ENCODE peak calls at places on chromosomes 12 and 14, in ten cellular contexts. W, H, U, N, G, R, Z, B, Y and Q are unnamed samples.

GRCh38 chr12:54425696-54426095 is 6.6 kb upstream of the ITGA5 start:
- DNase-seq in H (peak; percentile 3), Y (no peak), W (no peak), U (no peak), G (no peak), B (no peak), N (no peak), R (no peak), Z (no peak), Q (no peak)

GRCh38 chr12:56629459-56630179 is 507 bp downstream of the BAZ2A start:
- DNase-seq in R (peak; percentile 33), Z (peak; percentile 38), N (no peak), W (no peak), Y (peak; percentile 32), B (no peak), H (peak; percentile 94), U (peak; percentile 66), G (no peak), Q (no peak)

GRCh38 chr12:49674318-49674985 is 32.8 kb downstream of the FMNL3 start:
- DNase-seq in B (no peak), G (no peak), H (no peak), U (peak; percentile 64), Z (no peak), W (no peak), R (no peak), N (no peak), Y (no peak), Q (peak; percentile 66)

GRCh38 chr12:40168868-40169267 is 55.9 kb upstream of the LRRK2 start:
- DNase-seq in U (no peak), N (no peak), Z (no peak), B (no peak), H (no peak), R (no peak), G (no peak), Y (no peak), W (no peak), Q (no peak)

GRCh38 chr14:59964251-59965007 is 44.5 kb downstream of the LRRC9 start:
- DNase-seq in Y (no peak), R (no peak), H (no peak), U (peak; percentile 28), Z (no peak), G (no peak), W (no peak), N (no peak), B (no peak), Q (peak; percentile 22)

GRCh38 chr14:86626530-86626929 is 1096.6 kb downstream of the FLRT2 start:
- DNase-seq in W (no peak), N (no peak), U (no peak), Y (no peak), Z (no peak), B (no peak), R (no peak), H (no peak), G (no peak), Q (peak; percentile 13)

GRCh38 chr12:38823743-38824142 is 81.6 kb downstream of the CPNE8 start:
- DNase-seq in N (no peak), B (no peak), R (no peak), G (no peak), Y (no peak), W (no peak), Z (no peak), U (peak; percentile 53), H (no peak), Q (peak; percentile 12)

GRCh38 chr12:4572670-4573069 is 10.7 kb downstream of the DYRK4 start:
- DNase-seq in H (no peak), B (no peak), W (no peak), Y (no peak), U (no peak), R (no peak), Z (no peak), G (no peak), N (no peak), Q (no peak)

GRCh38 chr12:120571299-120571698 is 9.9 kb downstream of the POP5 start:
- DNase-seq in R (no peak), H (peak; percentile 88), Y (no peak), B (no peak), G (no peak), Z (no peak), U (peak; percentile 24), W (no peak), N (no peak), Q (peak; percentile 76)

GRCh38 chr12:30795410-30795659 is 40.6 kb upstream of the CAPRIN2 start:
- DNase-seq in N (no peak), G (no peak), Z (no peak), W (no peak), U (no peak), B (no peak), R (no peak), H (no peak), Y (no peak), Q (no peak)

GRCh38 chr12:26668847-26669246 is 164.1 kb downstream of the ITPR2 start:
- DNase-seq in Y (no peak), Z (no peak), W (no peak), B (no peak), U (peak; percentile 18), R (no peak), N (no peak), G (no peak), H (no peak), Q (no peak)

GRCh38 chr12:47977046-47977771 is 13.8 kb downstream of the TMEM106C start:
- DNase-seq in W (no peak), G (no peak), Z (no peak), H (no peak), N (no peak), U (no peak), B (no peak), R (no peak), Y (no peak), Q (no peak)

DNA sequence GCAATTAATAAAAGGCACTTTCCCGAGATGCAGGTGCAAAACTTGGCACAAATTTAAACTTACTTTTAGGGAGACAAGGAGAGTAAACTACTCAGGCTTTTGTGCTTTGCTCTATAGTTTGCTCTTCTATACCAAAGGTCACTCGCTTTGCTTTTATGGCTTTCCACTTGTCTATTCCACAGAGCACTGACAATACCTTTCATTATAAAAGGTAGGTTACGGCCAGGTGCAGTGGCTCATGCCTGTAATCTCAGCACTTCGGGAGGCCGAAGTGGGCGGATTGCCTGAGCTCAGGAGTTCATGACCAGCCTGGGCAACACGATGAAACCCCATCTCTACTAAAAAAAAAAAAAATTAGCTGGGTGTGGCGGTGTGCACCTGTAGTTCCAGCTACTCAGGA is 32.9 kb downstream of the ALKBH1 start:
- DNase-seq in N (no peak), B (no peak), W (no peak), U (no peak), Y (no peak), G (no peak), R (no peak), H (no peak), Z (no peak), Q (no peak)
- H3K36me3 ChIP-seq in N (peaks cover 12% of the 10 kb centered on the region), B (peaks cover 4% of the 10 kb centered on the region), W (peaks cover 27% of the 10 kb centered on the region), U (peaks cover 25% of the 10 kb centered on the region), Y (no peaks in the 10 kb centered on the region), G (no peaks in the 10 kb centered on the region), R (peaks cover 31% of the 10 kb centered on the region), H (peaks cover 35% of the 10 kb centered on the region), Z (peaks cover 3% of the 10 kb centered on the region), Q (peaks cover 21% of the 10 kb centered on the region)

DNA sequence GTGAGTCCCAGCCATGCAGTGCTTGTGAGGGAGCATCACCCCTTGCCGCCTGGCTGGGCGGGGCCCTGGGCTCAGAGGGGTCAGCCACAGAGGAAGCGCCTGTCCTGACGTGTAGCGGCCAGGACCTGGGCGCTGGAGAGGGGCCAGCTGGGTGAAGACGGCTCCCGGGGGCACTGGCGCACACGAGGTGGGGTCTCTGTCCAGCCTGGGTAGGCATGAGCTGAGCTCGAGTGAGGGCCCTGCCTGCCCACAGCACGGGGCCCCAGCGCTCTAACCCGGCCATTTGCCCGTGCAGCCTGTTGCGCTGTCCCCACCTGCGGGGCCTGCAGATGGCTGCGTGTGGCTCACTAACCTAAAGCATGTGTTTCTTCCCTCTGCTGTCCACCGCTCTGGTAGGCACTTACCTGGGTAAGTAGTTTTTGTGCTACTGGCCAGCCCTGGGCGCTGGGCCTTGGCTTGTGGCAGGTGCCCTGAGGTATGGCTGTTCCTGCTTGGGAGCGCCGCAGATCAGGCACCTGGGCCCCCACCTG is 6.6 kb upstream of the CRIP2 start:
- DNase-seq in Y (no peak), H (no peak), Z (no peak), U (no peak), G (no peak), W (no peak), B (no peak), N (no peak), R (no peak), Q (no peak)
- H3K36me3 ChIP-seq in Y (no peaks in the 10 kb centered on the region), H (peaks cover 19% of the 10 kb centered on the region), Z (peaks cover 8% of the 10 kb centered on the region), U (peaks cover 3% of the 10 kb centered on the region), G (peaks cover 15% of the 10 kb centered on the region), W (peaks cover 58% of the 10 kb centered on the region), B (no peaks in the 10 kb centered on the region), N (no peaks in the 10 kb centered on the region), R (peaks cover 63% of the 10 kb centered on the region), Q (peaks cover 2% of the 10 kb centered on the region)

GRCh38 chr12:25083211-25083610 is 111.7 kb downstream of the DNAI7 start:
- DNase-seq in Z (no peak), W (no peak), B (no peak), R (no peak), H (no peak), U (no peak), G (no peak), Y (no peak), N (no peak), Q (no peak)
- H3K36me3 ChIP-seq in Z (no peaks in the 10 kb centered on the region), W (no peaks in the 10 kb centered on the region), B (no peaks in the 10 kb centered on the region), R (no peaks in the 10 kb centered on the region), H (no peaks in the 10 kb centered on the region), U (no peaks in the 10 kb centered on the region), G (no peaks in the 10 kb centered on the region), Y (no peaks in the 10 kb centered on the region), N (no peaks in the 10 kb centered on the region), Q (no peaks in the 10 kb centered on the region)

GRCh38 chr14:24437020-24437735 is 5.4 kb downstream of the SDR39U1 start:
- DNase-seq in B (no peak), Y (no peak), H (no peak), Z (no peak), G (no peak), W (no peak), R (no peak), N (no peak), U (no peak), Q (no peak)
- H3K36me3 ChIP-seq in B (peaks cover 74% of the 10 kb centered on the region), Y (no peaks in the 10 kb centered on the region), H (peaks cover 74% of the 10 kb centered on the region), Z (no peaks in the 10 kb centered on the region), G (peaks cover 19% of the 10 kb centered on the region), W (peaks cover 29% of the 10 kb centered on the region), R (peaks cover 65% of the 10 kb centered on the region), N (no peaks in the 10 kb centered on the region), U (peaks cover 33% of the 10 kb centered on the region), Q (peaks cover 43% of the 10 kb centered on the region)

DNA sequence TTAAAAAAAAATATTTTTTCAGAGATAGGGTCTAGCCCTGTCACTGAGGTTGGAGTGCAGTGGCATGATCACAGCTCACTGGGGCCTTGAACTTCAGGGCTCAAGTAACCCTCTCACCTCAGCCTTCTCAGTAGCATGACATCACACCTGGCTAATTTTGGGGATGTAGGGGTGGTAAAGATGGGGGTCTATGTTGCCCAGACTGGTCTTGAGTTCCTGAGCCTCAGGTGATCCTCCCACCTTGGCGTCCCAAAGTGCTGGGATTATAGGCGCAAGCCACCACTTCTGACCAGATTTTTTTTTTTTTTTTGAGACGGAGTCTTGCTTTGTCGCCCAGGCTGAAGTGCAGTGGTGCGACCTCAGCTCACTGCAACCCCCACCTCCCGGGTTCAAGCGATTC is 80.9 kb downstream of the HECTD1 start:
- DNase-seq in R (no peak), Z (no peak), W (no peak), G (no peak), B (no peak), U (no peak), Y (no peak), H (no peak), N (no peak), Q (no peak)
- H3K36me3 ChIP-seq in R (peaks cover 41% of the 10 kb centered on the region), Z (peaks cover 3% of the 10 kb centered on the region), W (peaks cover 59% of the 10 kb centered on the region), G (no peaks in the 10 kb centered on the region), B (peaks cover 35% of the 10 kb centered on the region), U (peaks cover 65% of the 10 kb centered on the region), Y (no peaks in the 10 kb centered on the region), H (peaks cover 55% of the 10 kb centered on the region), N (peaks cover 4% of the 10 kb centered on the region), Q (peaks cover 49% of the 10 kb centered on the region)